ENCODE peak calls at places on chromosome 17, in four cellular contexts. One of them, this sample, is unnamed.

GRCh38 chr17:31446195-31446967 is 54.9 kb downstream of the RAB11FIP4 start:
- DNase-seq in effector memory CD8-positive, alpha-beta T cell: no peak
- DNase-seq in HFF-Myc: no peak
- DNase-seq in ecto neural progenitor cell: no peak
- DNase-seq in this sample: no peak

GRCh38 chr17:54435966-54436365 is 464.7 kb upstream of the TOM1L1 start:
- DNase-seq in effector memory CD8-positive, alpha-beta T cell: no peak
- DNase-seq in HFF-Myc: no peak
- DNase-seq in ecto neural progenitor cell: no peak
- DNase-seq in this sample: no peak

GRCh38 chr17:81422776-81423697 is 27.8 kb downstream of the BAHCC1 start:
- DNase-seq in effector memory CD8-positive, alpha-beta T cell: no peak
- DNase-seq in HFF-Myc: no peak
- DNase-seq in ecto neural progenitor cell: peak; percentile 76
- DNase-seq in this sample: peak; percentile 65

GRCh38 chr17:16190703-16191360 is 24.5 kb downstream of the NCOR1 start:
- DNase-seq in effector memory CD8-positive, alpha-beta T cell: no peak
- DNase-seq in HFF-Myc: no peak
- DNase-seq in ecto neural progenitor cell: no peak
- DNase-seq in this sample: no peak

GRCh38 chr17:49695698-49696232 is 12.0 kb downstream of the SLC35B1 start:
- DNase-seq in effector memory CD8-positive, alpha-beta T cell: no peak
- DNase-seq in HFF-Myc: no peak
- DNase-seq in ecto neural progenitor cell: no peak
- DNase-seq in this sample: no peak

GRCh38 chr17:74359916-74360315 is 1.8 kb downstream of the BTBD17 start:
- DNase-seq in effector memory CD8-positive, alpha-beta T cell: no peak
- DNase-seq in HFF-Myc: no peak
- DNase-seq in ecto neural progenitor cell: no peak
- DNase-seq in this sample: no peak

GRCh38 chr17:21291357-21291756 is 6.8 kb downstream of the MAP2K3 start:
- DNase-seq in effector memory CD8-positive, alpha-beta T cell: no peak
- DNase-seq in HFF-Myc: no peak
- DNase-seq in ecto neural progenitor cell: no peak
- DNase-seq in this sample: no peak

GRCh38 chr17:63039899-63040602 is 74.0 kb downstream of the TANC2 start:
- DNase-seq in effector memory CD8-positive, alpha-beta T cell: no peak
- DNase-seq in HFF-Myc: peak; percentile 20
- DNase-seq in ecto neural progenitor cell: no peak
- DNase-seq in this sample: no peak

GRCh38 chr17:67636312-67636711 is 81.4 kb upstream of the NOL11 start:
- DNase-seq in effector memory CD8-positive, alpha-beta T cell: no peak
- DNase-seq in HFF-Myc: no peak
- DNase-seq in ecto neural progenitor cell: no peak
- DNase-seq in this sample: no peak

This sample was measured in tibial nerve.